ENCODE peak calls at places on chromosomes 16 and 17, in seven cellular contexts. One of them, this sample, is unnamed.

GRCh38 chr16:86072328-86073102 is 173.6 kb downstream of the IRF8 start:
- DNase-seq in Calu3: peak
- DNase-seq in H7: peak
- DNase-seq in skeletal muscle cell: peak
- DNase-seq in activated T-cell treated with anti-CD3 and anti-CD28 coated beads for 1 hour: no peak
- DNase-seq in activated effector memory CD4-positive, alpha-beta T cell treated with anti-CD3 and anti-CD28 coated beads, Interleukin-2, amount 50 U/mL, for 16 hours: peak
- DNase-seq in stimulated activated CD8-positive, alpha-beta memory T cell treated with anti-CD3 and anti-CD28 coated beads, Interleukin-4, amount 100 ng/mL, for 1 hour: no peak
- DNase-seq in this sample: no peak

GRCh38 chr16:79363484-79363883 is 237.1 kb downstream of the MAF start:
- DNase-seq in stimulated activated CD8-positive, alpha-beta memory T cell treated with anti-CD3 and anti-CD28 coated beads, Interleukin-4, amount 100 ng/mL, for 1 hour: no peak
- DNase-seq in Calu3: no peak
- DNase-seq in activated T-cell treated with anti-CD3 and anti-CD28 coated beads for 1 hour: no peak
- DNase-seq in activated effector memory CD4-positive, alpha-beta T cell treated with anti-CD3 and anti-CD28 coated beads, Interleukin-2, amount 50 U/mL, for 16 hours: no peak
- DNase-seq in skeletal muscle cell: no peak
- DNase-seq in H7: no peak
- DNase-seq in this sample: no peak

GRCh38 chr17:16987830-16988601 is 16.1 kb upstream of the TNFRSF13B start:
- DNase-seq in H7: peak
- DNase-seq in Calu3: no peak
- DNase-seq in stimulated activated CD8-positive, alpha-beta memory T cell treated with anti-CD3 and anti-CD28 coated beads, Interleukin-4, amount 100 ng/mL, for 1 hour: peak
- DNase-seq in activated T-cell treated with anti-CD3 and anti-CD28 coated beads for 1 hour: peak
- DNase-seq in activated effector memory CD4-positive, alpha-beta T cell treated with anti-CD3 and anti-CD28 coated beads, Interleukin-2, amount 50 U/mL, for 16 hours: peak
- DNase-seq in skeletal muscle cell: peak
- DNase-seq in this sample: peak

GRCh38 chr16:48617711-48618148 is 7.8 kb upstream of the N4BP1 start:
- DNase-seq in activated effector memory CD4-positive, alpha-beta T cell treated with anti-CD3 and anti-CD28 coated beads, Interleukin-2, amount 50 U/mL, for 16 hours: no peak
- DNase-seq in activated T-cell treated with anti-CD3 and anti-CD28 coated beads for 1 hour: no peak
- DNase-seq in stimulated activated CD8-positive, alpha-beta memory T cell treated with anti-CD3 and anti-CD28 coated beads, Interleukin-4, amount 100 ng/mL, for 1 hour: no peak
- DNase-seq in Calu3: no peak
- DNase-seq in H7: no peak
- DNase-seq in skeletal muscle cell: no peak
- DNase-seq in this sample: no peak

GRCh38 chr17:8954339-8954738 is 11.2 kb downstream of the PIK3R5 start:
- DNase-seq in skeletal muscle cell: no peak
- DNase-seq in Calu3: no peak
- DNase-seq in activated T-cell treated with anti-CD3 and anti-CD28 coated beads for 1 hour: peak
- DNase-seq in activated effector memory CD4-positive, alpha-beta T cell treated with anti-CD3 and anti-CD28 coated beads, Interleukin-2, amount 50 U/mL, for 16 hours: peak
- DNase-seq in H7: peak
- DNase-seq in stimulated activated CD8-positive, alpha-beta memory T cell treated with anti-CD3 and anti-CD28 coated beads, Interleukin-4, amount 100 ng/mL, for 1 hour: peak
- DNase-seq in this sample: peak

GRCh38 chr17:82077617-82078358 is 12.2 kb upstream of the DUS1L start:
- DNase-seq in Calu3: no peak
- DNase-seq in activated T-cell treated with anti-CD3 and anti-CD28 coated beads for 1 hour: no peak
- DNase-seq in skeletal muscle cell: peak
- DNase-seq in activated effector memory CD4-positive, alpha-beta T cell treated with anti-CD3 and anti-CD28 coated beads, Interleukin-2, amount 50 U/mL, for 16 hours: no peak
- DNase-seq in stimulated activated CD8-positive, alpha-beta memory T cell treated with anti-CD3 and anti-CD28 coated beads, Interleukin-4, amount 100 ng/mL, for 1 hour: no peak
- DNase-seq in H7: peak
- DNase-seq in this sample: no peak

GRCh38 chr17:17377071-17377487 is 73.9 kb downstream of the NT5M start:
- DNase-seq in activated effector memory CD4-positive, alpha-beta T cell treated with anti-CD3 and anti-CD28 coated beads, Interleukin-2, amount 50 U/mL, for 16 hours: no peak
- DNase-seq in stimulated activated CD8-positive, alpha-beta memory T cell treated with anti-CD3 and anti-CD28 coated beads, Interleukin-4, amount 100 ng/mL, for 1 hour: no peak
- DNase-seq in skeletal muscle cell: no peak
- DNase-seq in Calu3: no peak
- DNase-seq in H7: no peak
- DNase-seq in activated T-cell treated with anti-CD3 and anti-CD28 coated beads for 1 hour: no peak
- DNase-seq in this sample: no peak

GRCh38 chr16:48194828-48195566 is 39.2 kb upstream of the ABCC12 start:
- DNase-seq in H7: no peak
- DNase-seq in activated effector memory CD4-positive, alpha-beta T cell treated with anti-CD3 and anti-CD28 coated beads, Interleukin-2, amount 50 U/mL, for 16 hours: no peak
- DNase-seq in skeletal muscle cell: peak
- DNase-seq in activated T-cell treated with anti-CD3 and anti-CD28 coated beads for 1 hour: no peak
- DNase-seq in stimulated activated CD8-positive, alpha-beta memory T cell treated with anti-CD3 and anti-CD28 coated beads, Interleukin-4, amount 100 ng/mL, for 1 hour: no peak
- DNase-seq in Calu3: peak
- DNase-seq in this sample: no peak

GRCh38 chr17:31398381-31399275 is 7.2 kb downstream of the RAB11FIP4 start:
- DNase-seq in activated T-cell treated with anti-CD3 and anti-CD28 coated beads for 1 hour: no peak
- DNase-seq in skeletal muscle cell: no peak
- DNase-seq in stimulated activated CD8-positive, alpha-beta memory T cell treated with anti-CD3 and anti-CD28 coated beads, Interleukin-4, amount 100 ng/mL, for 1 hour: no peak
- DNase-seq in Calu3: no peak
- DNase-seq in H7: peak
- DNase-seq in activated effector memory CD4-positive, alpha-beta T cell treated with anti-CD3 and anti-CD28 coated beads, Interleukin-2, amount 50 U/mL, for 16 hours: no peak
- DNase-seq in this sample: no peak

GRCh38 chr17:68783861-68784260 is 171.3 kb downstream of the ABCA8 start:
- DNase-seq in H7: no peak
- DNase-seq in activated T-cell treated with anti-CD3 and anti-CD28 coated beads for 1 hour: no peak
- DNase-seq in Calu3: no peak
- DNase-seq in stimulated activated CD8-positive, alpha-beta memory T cell treated with anti-CD3 and anti-CD28 coated beads, Interleukin-4, amount 100 ng/mL, for 1 hour: no peak
- DNase-seq in skeletal muscle cell: no peak
- DNase-seq in activated effector memory CD4-positive, alpha-beta T cell treated with anti-CD3 and anti-CD28 coated beads, Interleukin-2, amount 50 U/mL, for 16 hours: no peak
- DNase-seq in this sample: no peak

GRCh38 chr16:52629296-52629695 is 82.4 kb upstream of the TOX3 start:
- DNase-seq in skeletal muscle cell: no peak
- DNase-seq in stimulated activated CD8-positive, alpha-beta memory T cell treated with anti-CD3 and anti-CD28 coated beads, Interleukin-4, amount 100 ng/mL, for 1 hour: no peak
- DNase-seq in activated effector memory CD4-positive, alpha-beta T cell treated with anti-CD3 and anti-CD28 coated beads, Interleukin-2, amount 50 U/mL, for 16 hours: no peak
- DNase-seq in Calu3: no peak
- DNase-seq in activated T-cell treated with anti-CD3 and anti-CD28 coated beads for 1 hour: no peak
- DNase-seq in H7: no peak
- DNase-seq in this sample: no peak

GRCh38 chr17:71085238-71086033 is 916.1 kb downstream of the KCNJ2 start:
- DNase-seq in stimulated activated CD8-positive, alpha-beta memory T cell treated with anti-CD3 and anti-CD28 coated beads, Interleukin-4, amount 100 ng/mL, for 1 hour: no peak
- DNase-seq in H7: peak
- DNase-seq in skeletal muscle cell: no peak
- DNase-seq in Calu3: peak
- DNase-seq in activated effector memory CD4-positive, alpha-beta T cell treated with anti-CD3 and anti-CD28 coated beads, Interleukin-2, amount 50 U/mL, for 16 hours: no peak
- DNase-seq in activated T-cell treated with anti-CD3 and anti-CD28 coated beads for 1 hour: no peak
- DNase-seq in this sample: no peak

GRCh38 chr17:2898255-2898926 is 102.2 kb downstream of the RAP1GAP2 start:
- DNase-seq in Calu3: no peak
- DNase-seq in activated T-cell treated with anti-CD3 and anti-CD28 coated beads for 1 hour: no peak
- DNase-seq in H7: peak
- DNase-seq in activated effector memory CD4-positive, alpha-beta T cell treated with anti-CD3 and anti-CD28 coated beads, Interleukin-2, amount 50 U/mL, for 16 hours: no peak
- DNase-seq in skeletal muscle cell: no peak
- DNase-seq in stimulated activated CD8-positive, alpha-beta memory T cell treated with anti-CD3 and anti-CD28 coated beads, Interleukin-4, amount 100 ng/mL, for 1 hour: no peak
- DNase-seq in this sample: no peak

GRCh38 chr17:36901506-36901905 is 35.8 kb upstream of the LHX1 start:
- DNase-seq in H7: peak
- DNase-seq in activated effector memory CD4-positive, alpha-beta T cell treated with anti-CD3 and anti-CD28 coated beads, Interleukin-2, amount 50 U/mL, for 16 hours: no peak
- DNase-seq in skeletal muscle cell: no peak
- DNase-seq in stimulated activated CD8-positive, alpha-beta memory T cell treated with anti-CD3 and anti-CD28 coated beads, Interleukin-4, amount 100 ng/mL, for 1 hour: no peak
- DNase-seq in activated T-cell treated with anti-CD3 and anti-CD28 coated beads for 1 hour: no peak
- DNase-seq in Calu3: peak
- DNase-seq in this sample: no peak

GRCh38 chr16:74735554-74735953 is 34.9 kb upstream of the MLKL start:
- DNase-seq in activated T-cell treated with anti-CD3 and anti-CD28 coated beads for 1 hour: no peak
- DNase-seq in Calu3: no peak
- DNase-seq in stimulated activated CD8-positive, alpha-beta memory T cell treated with anti-CD3 and anti-CD28 coated beads, Interleukin-4, amount 100 ng/mL, for 1 hour: no peak
- DNase-seq in activated effector memory CD4-positive, alpha-beta T cell treated with anti-CD3 and anti-CD28 coated beads, Interleukin-2, amount 50 U/mL, for 16 hours: no peak
- DNase-seq in H7: no peak
- DNase-seq in skeletal muscle cell: no peak
- DNase-seq in this sample: no peak

GRCh38 chr16:14146445-14146844 is 75.3 kb downstream of the MRTFB start:
- DNase-seq in stimulated activated CD8-positive, alpha-beta memory T cell treated with anti-CD3 and anti-CD28 coated beads, Interleukin-4, amount 100 ng/mL, for 1 hour: no peak
- DNase-seq in activated effector memory CD4-positive, alpha-beta T cell treated with anti-CD3 and anti-CD28 coated beads, Interleukin-2, amount 50 U/mL, for 16 hours: no peak
- DNase-seq in H7: no peak
- DNase-seq in activated T-cell treated with anti-CD3 and anti-CD28 coated beads for 1 hour: no peak
- DNase-seq in skeletal muscle cell: no peak
- DNase-seq in Calu3: no peak
- DNase-seq in this sample: no peak